ENCODE peak calls at places on chromosomes 4 and X, in six cellular contexts. T is fibroblast of villous mesenchyme, Y is heart right ventricle, M is Caco-2, V is fibroblast of mammary gland, U is lung. N is an unnamed sample.

GRCh38 chrX:48578661-48579128 is 4.4 kb downstream of the RBM3 start:
- DNase-seq in T (no peak), Y (no peak), M (peak; percentile 14), V (no peak), U (no peak), N (no peak)

GRCh38 chrX:119735467-119735866 is 22.9 kb upstream of the SOWAHD start:
- DNase-seq in T (no peak), Y (no peak), M (no peak), V (no peak), U (no peak), N (no peak)

GRCh38 chr4:17552427-17552826 is 24.6 kb upstream of the LAP3 start:
- DNase-seq in T (no peak), Y (no peak), M (peak; percentile 5), V (no peak), U (no peak), N (no peak)

GRCh38 chr4:155615054-155615887 is 51.4 kb upstream of the GUCY1A1 start:
- DNase-seq in T (no peak), Y (no peak), M (no peak), V (no peak), U (no peak), N (no peak)

GRCh38 chr4:182770969-182771330 is 146.2 kb downstream of the DCTD start:
- DNase-seq in T (no peak), Y (no peak), M (no peak), V (no peak), U (no peak), N (peak; percentile 48)

GRCh38 chr4:143404555-143404954 is 67.9 kb downstream of the GAB1 start:
- DNase-seq in T (no peak), Y (no peak), M (no peak), V (no peak), U (no peak), N (no peak)

GRCh38 chr4:108324450-108324849 is 155.7 kb upstream of the LEF1 start:
- DNase-seq in T (no peak), Y (no peak), M (no peak), V (no peak), U (no peak), N (no peak)

GRCh38 chr4:1169691-1170096 is 2.7 kb downstream of the SPON2 start:
- DNase-seq in T (no peak), Y (no peak), M (no peak), V (no peak), U (no peak), N (no peak)

GRCh38 chr4:85498068-85498733 is 23.3 kb downstream of the ARHGAP24 start:
- DNase-seq in T (peak; percentile 79), Y (no peak), M (no peak), V (peak; percentile 92), U (peak; percentile 56), N (peak; percentile 63)

GRCh38 chr4:15149842-15150592 is 147.7 kb downstream of the CPEB2 start:
- DNase-seq in T (peak; percentile 76), Y (peak; percentile 85), M (peak; percentile 5), V (peak; percentile 76), U (peak; percentile 66), N (peak; percentile 86)

GRCh38 chr4:91622925-91623600 is 680.7 kb upstream of the GRID2 start:
- DNase-seq in T (no peak), Y (no peak), M (no peak), V (no peak), U (no peak), N (no peak)

GRCh38 chr4:143667461-143667860 is 33.0 kb downstream of the FREM3 start:
- DNase-seq in T (no peak), Y (peak; percentile 77), M (no peak), V (peak; percentile 88), U (peak; percentile 41), N (peak; percentile 19)

GRCh38 chr4:153246446-153247115 is 42.3 kb downstream of the TRIM2 start:
- DNase-seq in T (no peak), Y (no peak), M (no peak), V (no peak), U (no peak), N (no peak)

GRCh38 chr4:88697113-88697512 is 516 bp downstream of the NAP1L5 start:
- DNase-seq in T (peak; percentile 48), Y (no peak), M (no peak), V (peak; percentile 69), U (no peak), N (peak; percentile 36)

GRCh38 chr4:16139066-16139945 is 55.5 kb upstream of the PROM1 start:
- DNase-seq in T (no peak), Y (no peak), M (no peak), V (no peak), U (no peak), N (no peak)

GRCh38 chr4:186134254-186134653 is 29.8 kb downstream of the FAM149A start:
- DNase-seq in T (no peak), Y (no peak), M (no peak), V (no peak), U (no peak), N (no peak)

GRCh38 chr4:64617813-64618212 is 208.6 kb upstream of the TECRL start:
- DNase-seq in T (no peak), Y (no peak), M (no peak), V (peak; percentile 1), U (no peak), N (peak; percentile 5)

GRCh38 chrX:13688384-13688771 is 550 bp upstream of the RAB9A start:
- DNase-seq in T (no peak), Y (no peak), M (no peak), V (no peak), U (no peak), N (no peak)

GRCh38 chr4:2303121-2303685 is 41.3 kb upstream of the MXD4 start:
- DNase-seq in T (no peak), Y (no peak), M (no peak), V (no peak), U (no peak), N (no peak)

GRCh38 chr4:55358668-55359067 is 12.6 kb downstream of the SRD5A3 start:
- DNase-seq in T (peak; percentile 93), Y (no peak), M (no peak), V (peak; percentile 94), U (no peak), N (peak; percentile 67)

GRCh38 chr4:84569009-84569408 is 13.9 kb upstream of the CDS1 start:
- DNase-seq in T (no peak), Y (no peak), M (no peak), V (no peak), U (no peak), N (no peak)

GRCh38 chr4:1579834-1580686 is 104.1 kb downstream of the FAM53A start:
- DNase-seq in T (peak; percentile 49), Y (peak; percentile 83), M (peak; percentile 81), V (peak; percentile 43), U (peak; percentile 94), N (peak; percentile 83)

GRCh38 chrX:151713859-151714258 is 2.0 kb upstream of the FATE1 start:
- DNase-seq in T (peak; percentile 1), Y (peak; percentile 19), M (peak; percentile 29), V (no peak), U (no peak), N (no peak)

GRCh38 chrX:107826286-107827136 is 845 bp downstream of the MID2 start:
- DNase-seq in T (peak; percentile 81), Y (peak; percentile 5), M (peak; percentile 34), V (peak; percentile 50), U (no peak), N (peak; percentile 33)

GRCh38 chrX:17703201-17703600 is 34.1 kb upstream of the SCML1 start:
- DNase-seq in T (peak; percentile 18), Y (no peak), M (no peak), V (no peak), U (no peak), N (no peak)

GRCh38 chrX:14915596-14915995 is 42.4 kb downstream of the MOSPD2 start:
- DNase-seq in T (no peak), Y (no peak), M (no peak), V (no peak), U (no peak), N (no peak)

GRCh38 chr4:188008377-188008776 is 12.8 kb downstream of the ZFP42 start:
- DNase-seq in T (peak; percentile 52), Y (no peak), M (no peak), V (peak; percentile 87), U (no peak), N (peak; percentile 45)

GRCh38 chr4:89434364-89434988 is 126.9 kb upstream of the GPRIN3 start:
- DNase-seq in T (peak; percentile 41), Y (no peak), M (peak; percentile 2), V (peak; percentile 50), U (no peak), N (peak; percentile 41)

GRCh38 chrX:100745806-100746537 is 14.1 kb upstream of the SYTL4 start:
- DNase-seq in T (peak; percentile 77), Y (no peak), M (no peak), V (peak; percentile 6), U (no peak), N (peak; percentile 41)

GRCh38 chrX:8731579-8732395 is at the start of gene ANOS1:
- DNase-seq in T (peak; percentile 12), Y (peak; percentile 64), M (peak; percentile 59), V (no peak), U (peak; percentile 80), N (peak; percentile 29)

GRCh38 chr4:25368315-25368714 is 8.7 kb upstream of the ANAPC4 start:
- DNase-seq in T (peak; percentile 72), Y (no peak), M (peak; percentile 13), V (no peak), U (no peak), N (no peak)

GRCh38 chr4:93764647-93765246 is 63.8 kb upstream of the ATOH1 start:
- DNase-seq in T (peak; percentile 42), Y (no peak), M (peak; percentile 29), V (peak; percentile 47), U (no peak), N (peak; percentile 55)

GRCh38 chrX:70166601-70167590 is 10.4 kb upstream of the DGAT2L6 start:
- DNase-seq in T (peak; percentile 67), Y (no peak), M (no peak), V (peak; percentile 60), U (no peak), N (peak; percentile 84)

GRCh38 chrX:11756354-11757318 is 1.4 kb upstream of the MSL3 start:
- DNase-seq in T (no peak), Y (no peak), M (no peak), V (peak; percentile 52), U (no peak), N (peak; percentile 1)

GRCh38 chrX:80237072-80237471 is 183.2 kb upstream of the TENT5D start:
- DNase-seq in T (no peak), Y (no peak), M (no peak), V (no peak), U (no peak), N (no peak)
- TF ChIP-seq CTCF in T (no peak), Y (no peak), M (no peak), V (no peak), U (no peak), N (no peak)

GRCh38 chr4:8893624-8894423 is 22.2 kb upstream of the HMX1 start:
- DNase-seq in T (no peak), Y (no peak), M (no peak), V (no peak), U (no peak), N (no peak)
- H3K4me3 ChIP-seq in T (no peak overlapping the region), Y (no peak overlapping the region), M (no peak overlapping the region), V (no peak overlapping the region), U (no peak overlapping the region), N (no peak overlapping the region)

GRCh38 chr4:27001398-27002164 is 140.9 kb downstream of the STIM2 start:
- DNase-seq in T (no peak), Y (no peak), M (no peak), V (no peak), U (no peak), N (no peak)
- TF ChIP-seq CTCF in T (no peak), Y (no peak), M (no peak), V (no peak), U (no peak), N (no peak)

GRCh38 chrX:118448273-118448783 is 47.3 kb upstream of the DOCK11 start:
- DNase-seq in T (no peak), Y (no peak), M (no peak), V (peak; percentile 18), U (no peak), N (no peak)
- H3K4me3 ChIP-seq in T (no peak overlapping the region), Y (no peak overlapping the region), M (no peak overlapping the region), V (no peak overlapping the region), U (no peak overlapping the region), N (no peak overlapping the region)

GRCh38 chr4:23365086-23365485 is 524.8 kb downstream of the PPARGC1A start:
- DNase-seq in T (no peak), Y (no peak), M (no peak), V (no peak), U (no peak), N (no peak)
- TF ChIP-seq CTCF in T (no peak), Y (no peak), M (no peak), V (no peak), U (no peak), N (no peak)